ENCODE peak calls at places on chromosomes 16 and 17, in six cellular contexts. I is tibial artery; M is PC-3; Y is esophagus squamous epithelium; L is heart left ventricle; Z is effector memory CD4-positive, alpha-beta T cell. O is an unnamed sample.

GRCh38 chr16:50023626-50024025 is 1.4 kb upstream of the CNEP1R1 start:
- DNase-seq in L (no peak), Y (no peak), Z (no peak), M (no peak), I (no peak), O (no peak)

GRCh38 chr17:19017804-19018599 is 13.4 kb upstream of the FAM83G start:
- DNase-seq in Z (no peak), Y (no peak), L (no peak), M (no peak), I (no peak), O (no peak)

GRCh38 chr16:16005725-16006124 is 56.3 kb downstream of the ABCC1 start:
- DNase-seq in Y (no peak), I (no peak), Z (no peak), L (no peak), M (no peak), O (no peak)

GRCh38 chr16:30948087-30948955 is 547 bp upstream of the ORAI3 start:
- DNase-seq in Y (no peak), Z (no peak), I (peak; percentile 96), M (peak; percentile 68), L (peak; percentile 89), O (no peak)

GRCh38 chr17:50834786-50835562 is 412 bp upstream of the WFIKKN2 start:
- DNase-seq in Z (no peak), Y (no peak), I (peak; percentile 57), M (no peak), L (no peak), O (no peak)

GRCh38 chr17:62995377-62995885 is 29.4 kb downstream of the TANC2 start:
- DNase-seq in Z (no peak), L (no peak), M (peak; percentile 65), Y (no peak), I (no peak), O (no peak)

GRCh38 chr17:81809556-81809998 is 5.6 kb downstream of the GCGR start:
- DNase-seq in Z (no peak), Y (no peak), L (no peak), I (no peak), M (no peak), O (no peak)

GRCh38 chr17:3690094-3690715 is 5.8 kb downstream of the P2RX5 start:
- DNase-seq in L (no peak), M (no peak), Y (no peak), I (no peak), Z (no peak), O (no peak)

GRCh38 chr17:14334261-14334860 is 33.5 kb downstream of the HS3ST3B1 start:
- DNase-seq in I (no peak), L (no peak), Z (no peak), Y (no peak), M (no peak), O (no peak)

GRCh38 chr16:68059804-68060203 is 25.4 kb upstream of the NFATC3 start:
- DNase-seq in I (no peak), Z (no peak), M (no peak), L (no peak), Y (no peak), O (no peak)

GRCh38 chr16:106623-107324 is 28.7 kb downstream of the MPG start:
- DNase-seq in L (peak; percentile 59), Y (no peak), I (peak; percentile 76), Z (peak; percentile 34), M (peak; percentile 67), O (peak; percentile 57)

GRCh38 chr16:53129281-53130192 is 74.7 kb downstream of the CHD9 start:
- DNase-seq in Z (no peak), L (no peak), M (peak; percentile 6), Y (no peak), I (no peak), O (no peak)

GRCh38 chr17:69325518-69326301 is 1.2 kb downstream of the ABCA5 start:
- DNase-seq in Y (no peak), M (peak; percentile 55), Z (no peak), I (no peak), L (no peak), O (no peak)

GRCh38 chr16:55123652-55124051 is 193.0 kb downstream of the IRX5 start:
- DNase-seq in L (no peak), M (no peak), Y (no peak), I (no peak), Z (no peak), O (no peak)

GRCh38 chr17:48562934-48563333 is 15.2 kb downstream of the HOXB4 start:
- DNase-seq in Y (no peak), I (no peak), Z (no peak), L (no peak), M (no peak), O (no peak)

GRCh38 chr17:48561894-48562810 is 16.0 kb downstream of the HOXB4 start:
- DNase-seq in M (peak; percentile 15), L (no peak), I (no peak), Y (no peak), Z (no peak), O (peak; percentile 41)

GRCh38 chr17:48564200-48565023 is 13.7 kb downstream of the HOXB4 start:
- DNase-seq in L (no peak), Y (no peak), M (no peak), I (no peak), Z (no peak), O (no peak)

GRCh38 chr17:48563867-48564199 is 14.3 kb downstream of the HOXB4 start:
- DNase-seq in Y (no peak), L (no peak), Z (no peak), I (no peak), M (no peak), O (no peak)

DNA sequence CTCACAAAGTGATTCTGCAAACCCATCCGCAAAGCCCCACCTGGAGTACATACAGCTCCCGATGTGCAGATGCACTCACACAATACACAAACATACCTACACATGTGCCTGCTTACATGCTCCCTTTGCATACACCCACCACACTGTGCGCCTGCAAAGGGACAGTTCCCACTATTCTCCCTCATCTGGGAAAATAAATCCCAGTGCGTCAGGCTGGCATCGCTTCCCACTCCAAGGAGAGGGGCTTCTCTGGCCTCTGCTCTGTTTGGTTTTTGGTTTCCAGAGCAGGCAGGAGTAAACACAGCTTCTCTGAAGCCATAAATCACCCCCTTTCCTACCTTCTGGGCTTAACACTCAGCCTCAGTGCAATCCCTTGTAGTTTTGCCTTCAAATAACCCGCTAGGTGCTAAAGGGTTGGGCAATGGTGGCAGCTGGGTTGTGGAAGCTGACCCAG is 14.7 kb downstream of the HOXB4 start:
- DNase-seq in Z (no peak), Y (no peak), L (no peak), I (no peak), M (no peak), O (no peak)
- H3K4me1 ChIP-seq in Z (no peaks in the 10 kb centered on the region), Y (peaks cover 17% of the 10 kb centered on the region), L (no peaks in the 10 kb centered on the region), I (peaks cover 11% of the 10 kb centered on the region), M (no peaks in the 10 kb centered on the region), O (no peaks in the 10 kb centered on the region)

GRCh38 chr16:57510016-57510871 is 24.0 kb upstream of the DOK4 start:
- DNase-seq in L (no peak), I (no peak), M (no peak), Y (no peak), Z (no peak), O (no peak)
- H3K4me1 ChIP-seq in L (peaks cover 20% of the 10 kb centered on the region), I (no peaks in the 10 kb centered on the region), M (no peaks in the 10 kb centered on the region), Y (no peaks in the 10 kb centered on the region), Z (no peaks in the 10 kb centered on the region), O (no peaks in the 10 kb centered on the region)

DNA sequence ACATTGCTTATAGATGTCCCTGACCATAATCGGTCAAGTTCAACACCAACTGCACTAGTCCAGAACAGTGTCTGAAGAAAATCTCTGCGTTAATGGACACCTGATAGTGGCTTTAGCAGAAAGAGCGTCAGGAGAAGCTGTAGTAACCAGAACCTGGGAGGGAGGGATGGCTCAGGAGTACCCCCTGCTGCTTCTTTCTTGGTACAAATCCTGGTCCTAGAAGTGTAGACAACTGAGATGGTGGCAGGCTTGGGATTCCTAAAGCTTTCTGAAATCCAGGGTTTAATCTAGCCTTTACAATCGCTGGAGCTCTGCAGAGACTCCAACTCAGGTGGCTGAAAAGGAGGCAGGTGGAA is 5.4 kb downstream of the MAP3K14 start:
- DNase-seq in Y (no peak), Z (no peak), I (no peak), L (no peak), M (no peak), O (no peak)
- H3K4me1 ChIP-seq in Y (peaks cover 62% of the 10 kb centered on the region), Z (peaks cover 62% of the 10 kb centered on the region), I (peaks cover 82% of the 10 kb centered on the region), L (peaks cover 95% of the 10 kb centered on the region), M (peaks cover 76% of the 10 kb centered on the region), O (peaks cover 91% of the 10 kb centered on the region)

DNA sequence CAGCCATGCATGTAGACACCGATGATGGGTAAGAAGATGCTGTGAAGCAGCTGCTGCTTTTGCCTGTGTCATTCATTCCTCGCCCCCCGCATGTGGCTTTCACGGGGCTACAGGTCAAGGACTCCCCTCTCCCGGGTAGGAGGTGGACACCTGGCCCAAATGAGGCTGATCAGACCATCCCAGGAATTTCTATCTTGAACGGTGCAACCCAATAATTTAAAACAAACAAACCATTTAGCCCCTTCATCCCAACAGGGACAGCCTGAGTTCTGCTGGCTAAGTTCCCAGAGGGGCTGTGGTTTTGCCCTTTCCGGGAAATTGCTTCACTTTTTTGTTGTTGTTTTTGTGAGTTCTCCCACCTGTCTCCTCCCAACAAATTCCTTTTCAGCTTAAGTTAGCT is 137.7 kb upstream of the CDH5 start:
- DNase-seq in Y (no peak), I (peak; percentile 41), Z (no peak), L (no peak), M (no peak), O (no peak)
- H3K4me1 ChIP-seq in Y (no peaks in the 10 kb centered on the region), I (peaks cover 4% of the 10 kb centered on the region), Z (no peaks in the 10 kb centered on the region), L (no peaks in the 10 kb centered on the region), M (no peaks in the 10 kb centered on the region), O (no peaks in the 10 kb centered on the region)

GRCh38 chr17:27299384-27300049 is 5.6 kb downstream of the WSB1 start:
- DNase-seq in Y (no peak), M (no peak), Z (no peak), L (no peak), I (no peak), O (no peak)
- H3K4me1 ChIP-seq in Y (peaks cover 24% of the 10 kb centered on the region), M (peaks cover 23% of the 10 kb centered on the region), Z (peaks cover 20% of the 10 kb centered on the region), L (peaks cover 87% of the 10 kb centered on the region), I (peaks cover 56% of the 10 kb centered on the region), O (peaks cover 53% of the 10 kb centered on the region)

DNA sequence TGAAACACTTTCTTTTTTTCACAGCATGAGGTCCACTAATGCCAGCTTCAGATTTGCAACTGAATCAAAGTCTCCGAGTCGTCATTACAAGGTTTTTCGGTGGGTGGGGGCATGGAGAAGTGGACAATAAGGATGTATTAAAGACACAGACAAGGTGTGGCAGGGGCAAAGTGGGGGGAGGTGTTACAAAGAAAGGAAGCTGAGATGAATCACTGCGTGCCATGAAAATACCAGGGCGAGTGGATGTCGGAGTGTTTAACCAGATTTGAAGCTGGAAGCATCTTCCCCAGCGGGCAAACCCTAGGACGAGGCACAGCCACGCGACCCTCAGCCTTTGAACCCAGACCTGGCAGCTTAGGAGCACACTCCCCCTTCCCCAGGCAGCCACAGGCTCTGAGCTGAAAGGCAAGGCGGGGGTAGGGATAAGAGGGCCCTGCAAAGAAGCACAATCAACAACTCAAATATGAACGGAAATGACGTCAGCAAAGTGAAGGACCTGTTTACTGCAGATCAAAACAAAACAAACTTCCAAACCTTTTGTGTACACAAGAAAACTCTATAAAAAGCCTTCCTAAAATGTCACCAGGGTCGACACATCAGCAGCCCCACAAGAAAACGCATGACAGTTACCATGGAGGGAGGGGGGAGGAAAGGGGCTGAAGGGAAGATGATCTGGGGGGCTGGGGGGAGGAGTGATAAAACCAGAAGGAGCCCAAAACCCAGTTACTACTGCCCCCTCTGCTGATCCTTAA is 5.6 kb upstream of the ZFHX3 start:
- DNase-seq in Y (no peak), M (peak; percentile 78), Z (no peak), L (no peak), I (peak; percentile 76), O (no peak)
- H3K4me1 ChIP-seq in Y (peaks cover 34% of the 10 kb centered on the region), M (peaks cover 71% of the 10 kb centered on the region), Z (no peaks in the 10 kb centered on the region), L (peaks cover 77% of the 10 kb centered on the region), I (peaks cover 44% of the 10 kb centered on the region), O (no peaks in the 10 kb centered on the region)

GRCh38 chr17:40328386-40328766 is 19.4 kb downstream of the RARA start:
- DNase-seq in Y (no peak), M (no peak), Z (no peak), L (no peak), I (no peak), O (no peak)
- H3K4me1 ChIP-seq in Y (peaks cover 79% of the 10 kb centered on the region), M (peaks cover 7% of the 10 kb centered on the region), Z (peaks cover 85% of the 10 kb centered on the region), L (peaks cover 100% of the 10 kb centered on the region), I (peaks cover 91% of the 10 kb centered on the region), O (peaks cover 92% of the 10 kb centered on the region)

O was measured in CD8-positive, alpha-beta memory T cell.